ENCODE peak calls at places on chromosomes 16 and 17, in five cellular contexts. A is stimulated activated CD8-positive, alpha-beta memory T cell treated with anti-CD3 and anti-CD28 coated beads, Interleukin-7, amount 100 ng/mL, for 4 hours; Z is adipocyte; W is WTC11; G is activated naive CD4-positive, alpha-beta T cell treated with anti-CD3 and anti-CD28 coated beads for 36 hours. P is an unnamed sample.

GRCh38 chr16:82728901-82729300 is 102.1 kb downstream of the CDH13 start:
- DNase-seq in A (no peak), Z (no peak), W (no peak), G (no peak), P (no peak)

GRCh38 chr16:155031-155398 is 2.6 kb downstream of the HBZ start:
- DNase-seq in A (no peak), Z (no peak), W (no peak), G (no peak), P (no peak)

GRCh38 chr16:67394271-67395104 is 1.2 kb upstream of the TPPP3 start:
- DNase-seq in A (no peak), Z (no peak), W (peak; percentile 60), G (no peak), P (peak; percentile 37)

GRCh38 chr17:67132366-67132765 is 88.0 kb downstream of the CACNG1 start:
- DNase-seq in A (no peak), Z (no peak), W (no peak), G (no peak), P (no peak)

GRCh38 chr17:8739104-8739503 is 5.5 kb downstream of the CCDC42 start:
- DNase-seq in A (no peak), Z (no peak), W (peak; percentile 80), G (no peak), P (no peak)

GRCh38 chr17:32907583-32907982 is 20.4 kb upstream of the TMEM98 start:
- DNase-seq in A (no peak), Z (no peak), W (no peak), G (no peak), P (no peak)

GRCh38 chr17:7685533-7686220 is 1.6 kb downstream of the TP53 start:
- DNase-seq in A (peak; percentile 86), Z (peak; percentile 97), W (peak; percentile 95), G (peak; percentile 93), P (peak; percentile 94)

GRCh38 chr17:54901230-54901847 is 687 bp downstream of the TOM1L1 start:
- DNase-seq in A (no peak), Z (peak; percentile 67), W (no peak), G (no peak), P (peak; percentile 20)

GRCh38 chr16:51888021-51888420 is 658.9 kb downstream of the TOX3 start:
- DNase-seq in A (no peak), Z (peak; percentile 73), W (no peak), G (no peak), P (peak; percentile 17)

GRCh38 chr16:76446251-76446650 is 169.1 kb downstream of the CNTNAP4 start:
- DNase-seq in A (no peak), Z (no peak), W (no peak), G (no peak), P (no peak)

GRCh38 chr16:69013991-69014390 is 91.5 kb upstream of the HAS3 start:
- DNase-seq in A (no peak), Z (no peak), W (no peak), G (no peak), P (no peak)

GRCh38 chr16:84897911-84898377 is 78.2 kb downstream of the CRISPLD2 start:
- DNase-seq in A (no peak), Z (no peak), W (no peak), G (no peak), P (no peak)

GRCh38 chr17:79065105-79065670 is 9.4 kb upstream of the ENGASE start:
- DNase-seq in A (peak; percentile 19), Z (peak; percentile 41), W (peak; percentile 70), G (peak; percentile 80), P (peak; percentile 57)

GRCh38 chr17:48254896-48255295 is 147.3 kb downstream of the SNX11 start:
- DNase-seq in A (no peak), Z (no peak), W (no peak), G (no peak), P (no peak)

GRCh38 chr17:16027708-16028584 is 28.3 kb downstream of the TTC19 start:
- DNase-seq in A (peak; percentile 28), Z (peak; percentile 87), W (no peak), G (peak; percentile 82), P (peak; percentile 85)

GRCh38 chr16:15643453-15644305 is 725 bp upstream of the MARF1 start:
- DNase-seq in A (no peak), Z (peak; percentile 88), W (no peak), G (no peak), P (peak; percentile 47)

GRCh38 chr17:78114831-78115723 is 13.5 kb downstream of the TMC6 start:
- DNase-seq in A (no peak), Z (no peak), W (no peak), G (no peak), P (no peak)

GRCh38 chr16:31484491-31485171 is 1.7 kb downstream of the SLC5A2 start:
- DNase-seq in A (no peak), Z (no peak), W (peak; percentile 43), G (no peak), P (no peak)

GRCh38 chr17:29699283-29699682 is 76.6 kb upstream of the CORO6 start:
- DNase-seq in A (no peak), Z (peak; percentile 32), W (no peak), G (no peak), P (no peak)

P was measured in AG20443.